ENCODE peak calls at places on chromosomes 13 and 19, in five cellular contexts. F is activated naive CD4-positive, alpha-beta T cell; L is stimulated activated CD4-positive, alpha-beta T cell treated with anti-CD3 and anti-CD28 coated beads, Interleukin-2, amount 100 ng/mL, for 48 hours; U is myocyte; K is NCI-H774. C is an unnamed sample.

GRCh38 chr13:110618167-110618566 is 2.8 kb downstream of the NAXD start:
- DNase-seq in F (no peak), L (no peak), U (no peak), K (no peak), C (no peak)

GRCh38 chr13:32720026-32720425 is 133.8 kb downstream of the PDS5B start:
- DNase-seq in F (no peak), L (no peak), U (no peak), K (no peak), C (no peak)

GRCh38 chr13:46756977-46757376 is 40.0 kb downstream of the ESD start:
- DNase-seq in F (no peak), L (no peak), U (no peak), K (no peak), C (no peak)

GRCh38 chr13:41361501-41361900 is 50.4 kb downstream of the NAA16 start:
- DNase-seq in F (no peak), L (no peak), U (no peak), K (no peak), C (no peak)

GRCh38 chr13:98977568-98978270 is at the start of gene DOCK9:
- DNase-seq in F (no peak), L (no peak), U (peak), K (peak), C (no peak)

GRCh38 chr19:51018745-51019543 is 565 bp downstream of the KLK10 start:
- DNase-seq in F (no peak), L (no peak), U (no peak), K (peak), C (no peak)

GRCh38 chr19:45016388-45017314 is 15.4 kb downstream of the RELB start:
- DNase-seq in F (peak), L (peak), U (peak), K (peak), C (no peak)

GRCh38 chr19:32566246-32566830 is 14.7 kb upstream of the PDCD5 start:
- DNase-seq in F (no peak), L (no peak), U (peak), K (no peak), C (no peak)

GRCh38 chr13:21402586-21403307 is 56.4 kb downstream of the ZDHHC20 start:
- DNase-seq in F (no peak), L (no peak), U (no peak), K (no peak), C (no peak)

GRCh38 chr19:51096473-51097165 is 11.6 kb downstream of the CTU1 start:
- DNase-seq in F (no peak), L (no peak), U (no peak), K (no peak), C (no peak)

GRCh38 chr19:44747739-44748425 is 626 bp upstream of the BCL3 start:
- DNase-seq in F (no peak), L (peak), U (peak), K (no peak), C (no peak)

GRCh38 chr19:35790981-35791813 is 15.8 kb downstream of the ARHGAP33 start:
- DNase-seq in F (no peak), L (no peak), U (no peak), K (peak), C (no peak)

GRCh38 chr19:9970481-9970880 is 34.2 kb upstream of the OLFM2 start:
- DNase-seq in F (no peak), L (no peak), U (no peak), K (no peak), C (no peak)

GRCh38 chr19:16825312-16826168 is 3.7 kb upstream of the SIN3B start:
- DNase-seq in F (no peak), L (no peak), U (peak), K (no peak), C (no peak)

GRCh38 chr19:44576843-44577565 is 36.4 kb upstream of the IGSF23 start:
- DNase-seq in F (no peak), L (no peak), U (peak), K (peak), C (no peak)

GRCh38 chr13:113404366-113404722 is 40.4 kb upstream of the GRTP1 start:
- DNase-seq in F (no peak), L (no peak), U (no peak), K (no peak), C (no peak)

GRCh38 chr19:17035842-17036424 is 9.3 kb upstream of the CPAMD8 start:
- DNase-seq in F (no peak), L (no peak), U (no peak), K (no peak), C (no peak)

GRCh38 chr19:29963576-29963975 is 21.5 kb downstream of the URI1 start:
- DNase-seq in F (no peak), L (no peak), U (no peak), K (no peak), C (no peak)

GRCh38 chr19:41792513-41793413 is 3.6 kb upstream of the CEACAM3 start:
- DNase-seq in F (peak), L (peak), U (peak), K (no peak), C (no peak)

GRCh38 chr13:100363351-100363750 is 225.2 kb downstream of the GGACT start:
- DNase-seq in F (no peak), L (no peak), U (peak), K (no peak), C (no peak)

GRCh38 chr13:21537105-21537504 is 66.9 kb downstream of the MICU2 start:
- DNase-seq in F (no peak), L (no peak), U (no peak), K (no peak), C (no peak)

GRCh38 chr19:18290250-18291018 is 9.0 kb upstream of the JUND start:
- DNase-seq in F (peak), L (peak), U (peak), K (no peak), C (no peak)

GRCh38 chr19:5131031-5131865 is 162.3 kb downstream of the KDM4B start:
- DNase-seq in F (peak), L (no peak), U (no peak), K (no peak), C (no peak)

GRCh38 chr19:56625708-56626107 is 17.3 kb upstream of the SMIM17 start:
- DNase-seq in F (no peak), L (no peak), U (no peak), K (no peak), C (no peak)

GRCh38 chr19:45901432-45901903 is 945 bp downstream of the MYPOP start:
- DNase-seq in F (peak), L (no peak), U (no peak), K (no peak), C (no peak)

GRCh38 chr19:6425732-6426686 is 1.4 kb upstream of the KHSRP start:
- DNase-seq in F (no peak), L (no peak), U (no peak), K (no peak), C (no peak)

C was measured in GOT3.